ENCODE peak calls at places on chromosome X, in seven cellular contexts. Q is heart left ventricle, U is AG08396, B is GM13977, P is NCI-H345, Z is non-pigmented ciliary epithelial cell, N is activated T-cell treated with anti-CD3 and anti-CD28 coated beads for 1 hour. S is an unnamed sample.

GRCh38 chrX:132413459-132413858 is 75.4 kb downstream of the MBNL3 start:
- DNase-seq in N (no peak), Z (no peak), B (no peak), Q (no peak), P (no peak), U (no peak), S (no peak)

GRCh38 chrX:72037601-72038000 is 94.1 kb downstream of the RTL5 start:
- DNase-seq in B (no peak), Q (no peak), U (no peak), P (no peak), Z (no peak), N (no peak), S (no peak)

GRCh38 chrX:41684138-41684537 is 4.6 kb upstream of the GPR34 start:
- DNase-seq in N (no peak), U (no peak), Q (no peak), Z (no peak), P (no peak), B (no peak), S (no peak)

GRCh38 chrX:150984164-150984824 is 1.2 kb downstream of the HMGB3 start:
- DNase-seq in N (no peak), Q (no peak), B (peak), Z (no peak), P (peak), U (no peak), S (peak)

GRCh38 chrX:10574663-10575062 is 45.7 kb downstream of the MID1 start:
- DNase-seq in U (peak), B (no peak), P (no peak), Z (no peak), Q (no peak), N (no peak), S (no peak)

GRCh38 chrX:41921492-41922124 is 1.7 kb downstream of the CASK start:
- DNase-seq in P (no peak), B (peak), U (no peak), Q (no peak), Z (no peak), N (no peak), S (no peak)

GRCh38 chrX:14027511-14028019 is 2.1 kb downstream of the GEMIN8 start:
- DNase-seq in B (peak), N (no peak), Q (no peak), Z (no peak), U (peak), P (no peak), S (no peak)

GRCh38 chrX:47091149-47091775 is 13.0 kb downstream of the RGN start:
- DNase-seq in N (no peak), U (no peak), Z (no peak), Q (no peak), B (peak), P (peak), S (no peak)

GRCh38 chrX:33307954-33308353 is 96.6 kb upstream of the DMD start:
- DNase-seq in N (no peak), Z (no peak), P (no peak), Q (no peak), U (peak), B (no peak), S (no peak)

GRCh38 chrX:118780915-118781314 is 42.7 kb upstream of the ZCCHC12 start:
- DNase-seq in N (no peak), Z (no peak), Q (no peak), B (no peak), P (no peak), U (no peak), S (no peak)

GRCh38 chrX:46994096-46994495 is 81.9 kb downstream of the JADE3 start:
- DNase-seq in Q (no peak), P (no peak), Z (no peak), B (no peak), N (no peak), U (no peak), S (no peak)

GRCh38 chrX:129665916-129666644 is 11.3 kb upstream of the APLN start:
- DNase-seq in P (no peak), U (peak), N (no peak), Z (peak), Q (no peak), B (no peak), S (no peak)

GRCh38 chrX:98068210-98068609 is 1184.5 kb downstream of the RPA4 start:
- DNase-seq in Z (no peak), P (peak), Q (no peak), N (no peak), U (no peak), B (no peak), S (no peak)

GRCh38 chrX:119655125-119655524 is 37.8 kb downstream of the SEPTIN6 start:
- DNase-seq in P (no peak), Q (peak), B (no peak), Z (peak), N (peak), U (peak), S (peak)

GRCh38 chrX:30283456-30284200 is 25.6 kb downstream of the NR0B1 start:
- DNase-seq in B (no peak), Z (peak), U (peak), N (no peak), P (no peak), Q (no peak), S (no peak)

GRCh38 chrX:13721371-13721770 is 13.0 kb downstream of the TRAPPC2 start:
- DNase-seq in Z (no peak), B (no peak), U (no peak), Q (no peak), N (no peak), P (no peak), S (no peak)

GRCh38 chrX:42459735-42460134 is 318.2 kb downstream of the PPP1R2C start:
- DNase-seq in U (no peak), N (no peak), B (no peak), P (no peak), Q (no peak), Z (no peak), S (no peak)

GRCh38 chrX:69027181-69028005 is 137.9 kb downstream of the PJA1 start:
- DNase-seq in B (no peak), Q (no peak), Z (peak), N (no peak), P (no peak), U (peak), S (no peak)

GRCh38 chrX:97021680-97022079 is 138.0 kb downstream of the RPA4 start:
- DNase-seq in Z (no peak), Q (no peak), N (no peak), P (no peak), B (no peak), U (no peak), S (no peak)

S was measured in BE2C.